ENCODE peak calls at places on chromosomes 5 and 9, in eight cellular contexts. One of them, this sample, is unnamed.

GRCh38 chr5:107072967-107073366 is 597.8 kb downstream of the EFNA5 start:
- DNase-seq in CD8-positive, alpha-beta T cell: no peak
- DNase-seq in RWPE2: no peak
- DNase-seq in body of pancreas: no peak
- DNase-seq in kidney: no peak
- DNase-seq in lung: no peak
- DNase-seq in tibial artery: no peak
- DNase-seq in tibial nerve: no peak
- DNase-seq in this sample: no peak

GRCh38 chr9:68999393-69000105 is 14.4 kb downstream of the PRKACG start:
- DNase-seq in CD8-positive, alpha-beta T cell: peak
- DNase-seq in RWPE2: no peak
- DNase-seq in body of pancreas: peak
- DNase-seq in kidney: no peak
- DNase-seq in lung: peak
- DNase-seq in tibial artery: peak
- DNase-seq in tibial nerve: peak
- DNase-seq in this sample: peak

GRCh38 chr5:37740331-37741066 is 99.3 kb downstream of the GDNF start:
- DNase-seq in CD8-positive, alpha-beta T cell: no peak
- DNase-seq in RWPE2: no peak
- DNase-seq in body of pancreas: no peak
- DNase-seq in kidney: no peak
- DNase-seq in lung: no peak
- DNase-seq in tibial artery: no peak
- DNase-seq in tibial nerve: no peak
- DNase-seq in this sample: no peak

GRCh38 chr5:108420182-108420581 is 38.3 kb upstream of the FBXL17 start:
- DNase-seq in CD8-positive, alpha-beta T cell: no peak
- DNase-seq in RWPE2: no peak
- DNase-seq in body of pancreas: no peak
- DNase-seq in kidney: no peak
- DNase-seq in lung: no peak
- DNase-seq in tibial artery: no peak
- DNase-seq in tibial nerve: no peak
- DNase-seq in this sample: no peak

GRCh38 chr5:115685966-115686691 is 60.3 kb upstream of the TMED7 start:
- DNase-seq in CD8-positive, alpha-beta T cell: no peak
- DNase-seq in RWPE2: no peak
- DNase-seq in body of pancreas: peak
- DNase-seq in kidney: no peak
- DNase-seq in lung: no peak
- DNase-seq in tibial artery: peak
- DNase-seq in tibial nerve: peak
- DNase-seq in this sample: no peak

GRCh38 chr5:132872788-132873118 is 715 bp upstream of the LEAP2 start:
- DNase-seq in CD8-positive, alpha-beta T cell: no peak
- DNase-seq in RWPE2: no peak
- DNase-seq in body of pancreas: no peak
- DNase-seq in kidney: no peak
- DNase-seq in lung: no peak
- DNase-seq in tibial artery: no peak
- DNase-seq in tibial nerve: no peak
- DNase-seq in this sample: no peak

GRCh38 chr5:34622046-34622435 is 34.1 kb upstream of the RAI14 start:
- DNase-seq in CD8-positive, alpha-beta T cell: no peak
- DNase-seq in RWPE2: no peak
- DNase-seq in body of pancreas: no peak
- DNase-seq in kidney: no peak
- DNase-seq in lung: no peak
- DNase-seq in tibial artery: no peak
- DNase-seq in tibial nerve: no peak
- DNase-seq in this sample: no peak

GRCh38 chr5:75281716-75282465 is 45.2 kb upstream of the ANKRD31 start:
- DNase-seq in CD8-positive, alpha-beta T cell: no peak
- DNase-seq in RWPE2: no peak
- DNase-seq in body of pancreas: no peak
- DNase-seq in kidney: no peak
- DNase-seq in lung: no peak
- DNase-seq in tibial artery: no peak
- DNase-seq in tibial nerve: no peak
- DNase-seq in this sample: no peak

GRCh38 chr5:149063901-149064478 is 1.1 kb upstream of the SH3TC2 start:
- DNase-seq in CD8-positive, alpha-beta T cell: no peak
- DNase-seq in RWPE2: no peak
- DNase-seq in body of pancreas: no peak
- DNase-seq in kidney: no peak
- DNase-seq in lung: no peak
- DNase-seq in tibial artery: no peak
- DNase-seq in tibial nerve: no peak
- DNase-seq in this sample: no peak

GRCh38 chr9:124450241-124450924 is at the start of gene ADGRD2:
- DNase-seq in CD8-positive, alpha-beta T cell: no peak
- DNase-seq in RWPE2: no peak
- DNase-seq in body of pancreas: peak
- DNase-seq in kidney: no peak
- DNase-seq in lung: no peak
- DNase-seq in tibial artery: no peak
- DNase-seq in tibial nerve: no peak
- DNase-seq in this sample: no peak

GRCh38 chr5:6791031-6791577 is 77.9 kb downstream of the TENT4A start:
- DNase-seq in CD8-positive, alpha-beta T cell: no peak
- DNase-seq in RWPE2: no peak
- DNase-seq in body of pancreas: no peak
- DNase-seq in kidney: no peak
- DNase-seq in lung: no peak
- DNase-seq in tibial artery: no peak
- DNase-seq in tibial nerve: no peak
- DNase-seq in this sample: no peak

GRCh38 chr9:127763918-127764384 is 14.5 kb downstream of the SH2D3C start:
- DNase-seq in CD8-positive, alpha-beta T cell: no peak
- DNase-seq in RWPE2: no peak
- DNase-seq in body of pancreas: no peak
- DNase-seq in kidney: no peak
- DNase-seq in lung: peak
- DNase-seq in tibial artery: no peak
- DNase-seq in tibial nerve: no peak
- DNase-seq in this sample: no peak

GRCh38 chr5:56530031-56530430 is 285.3 kb upstream of the MAP3K1 start:
- DNase-seq in CD8-positive, alpha-beta T cell: no peak
- DNase-seq in RWPE2: no peak
- DNase-seq in body of pancreas: no peak
- DNase-seq in kidney: no peak
- DNase-seq in lung: no peak
- DNase-seq in tibial artery: no peak
- DNase-seq in tibial nerve: no peak
- DNase-seq in this sample: no peak

GRCh38 chr5:56402273-56403223 is 169.4 kb upstream of the ANKRD55 start:
- DNase-seq in CD8-positive, alpha-beta T cell: no peak
- DNase-seq in RWPE2: no peak
- DNase-seq in body of pancreas: no peak
- DNase-seq in kidney: no peak
- DNase-seq in lung: no peak
- DNase-seq in tibial artery: no peak
- DNase-seq in tibial nerve: no peak
- DNase-seq in this sample: no peak

GRCh38 chr5:154756203-154756870 is 1.2 kb downstream of the LARP1 start:
- DNase-seq in CD8-positive, alpha-beta T cell: peak
- DNase-seq in RWPE2: no peak
- DNase-seq in body of pancreas: peak
- DNase-seq in kidney: peak
- DNase-seq in lung: peak
- DNase-seq in tibial artery: peak
- DNase-seq in tibial nerve: no peak
- DNase-seq in this sample: peak

GRCh38 chr5:139844472-139845145 is 49.0 kb downstream of the PSD2 start:
- DNase-seq in CD8-positive, alpha-beta T cell: peak
- DNase-seq in RWPE2: no peak
- DNase-seq in body of pancreas: peak
- DNase-seq in kidney: peak
- DNase-seq in lung: peak
- DNase-seq in tibial artery: peak
- DNase-seq in tibial nerve: peak
- DNase-seq in this sample: peak

GRCh38 chr5:68727931-68728330 is 365.9 kb upstream of the SLC30A5 start:
- DNase-seq in CD8-positive, alpha-beta T cell: no peak
- DNase-seq in RWPE2: no peak
- DNase-seq in body of pancreas: no peak
- DNase-seq in kidney: no peak
- DNase-seq in lung: no peak
- DNase-seq in tibial artery: no peak
- DNase-seq in tibial nerve: no peak
- DNase-seq in this sample: no peak

GRCh38 chr5:32278403-32278802 is 34.3 kb downstream of the MTMR12 start:
- DNase-seq in CD8-positive, alpha-beta T cell: no peak
- DNase-seq in RWPE2: no peak
- DNase-seq in body of pancreas: no peak
- DNase-seq in kidney: no peak
- DNase-seq in lung: no peak
- DNase-seq in tibial artery: no peak
- DNase-seq in tibial nerve: no peak
- DNase-seq in this sample: no peak

DNA sequence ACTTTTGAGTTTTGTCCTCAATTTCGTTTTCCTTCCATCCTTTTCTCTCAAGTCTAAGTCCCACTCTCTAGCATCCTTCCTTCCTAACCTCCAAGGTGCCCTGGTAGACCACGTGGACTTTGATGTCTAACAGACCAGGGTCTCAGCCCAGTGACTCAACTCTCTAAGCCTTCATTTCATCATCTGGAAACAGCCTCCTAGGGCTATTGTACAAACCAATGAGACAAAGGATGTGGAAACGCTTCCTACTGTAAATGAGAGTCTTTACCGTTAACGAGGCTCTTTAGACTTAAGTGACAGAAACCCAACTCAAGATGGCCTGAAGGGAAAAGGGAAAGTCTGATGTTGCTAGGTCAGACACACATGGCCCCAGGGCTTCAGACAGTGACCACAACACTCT is 49.2 kb upstream of the CPLX2 start:
- DNase-seq in CD8-positive, alpha-beta T cell: no peak
- DNase-seq in RWPE2: no peak
- DNase-seq in body of pancreas: no peak
- DNase-seq in kidney: no peak
- DNase-seq in lung: no peak
- DNase-seq in tibial artery: no peak
- DNase-seq in tibial nerve: no peak
- DNase-seq in this sample: no peak
- H3K27ac ChIP-seq in CD8-positive, alpha-beta T cell: no peak
- H3K27ac ChIP-seq in RWPE2: peak
- H3K27ac ChIP-seq in body of pancreas: no peak
- H3K27ac ChIP-seq in kidney: no peak
- H3K27ac ChIP-seq in lung: no peak
- H3K27ac ChIP-seq in tibial artery: no peak
- H3K27ac ChIP-seq in tibial nerve: no peak
- H3K27ac ChIP-seq in this sample: no peak

DNA sequence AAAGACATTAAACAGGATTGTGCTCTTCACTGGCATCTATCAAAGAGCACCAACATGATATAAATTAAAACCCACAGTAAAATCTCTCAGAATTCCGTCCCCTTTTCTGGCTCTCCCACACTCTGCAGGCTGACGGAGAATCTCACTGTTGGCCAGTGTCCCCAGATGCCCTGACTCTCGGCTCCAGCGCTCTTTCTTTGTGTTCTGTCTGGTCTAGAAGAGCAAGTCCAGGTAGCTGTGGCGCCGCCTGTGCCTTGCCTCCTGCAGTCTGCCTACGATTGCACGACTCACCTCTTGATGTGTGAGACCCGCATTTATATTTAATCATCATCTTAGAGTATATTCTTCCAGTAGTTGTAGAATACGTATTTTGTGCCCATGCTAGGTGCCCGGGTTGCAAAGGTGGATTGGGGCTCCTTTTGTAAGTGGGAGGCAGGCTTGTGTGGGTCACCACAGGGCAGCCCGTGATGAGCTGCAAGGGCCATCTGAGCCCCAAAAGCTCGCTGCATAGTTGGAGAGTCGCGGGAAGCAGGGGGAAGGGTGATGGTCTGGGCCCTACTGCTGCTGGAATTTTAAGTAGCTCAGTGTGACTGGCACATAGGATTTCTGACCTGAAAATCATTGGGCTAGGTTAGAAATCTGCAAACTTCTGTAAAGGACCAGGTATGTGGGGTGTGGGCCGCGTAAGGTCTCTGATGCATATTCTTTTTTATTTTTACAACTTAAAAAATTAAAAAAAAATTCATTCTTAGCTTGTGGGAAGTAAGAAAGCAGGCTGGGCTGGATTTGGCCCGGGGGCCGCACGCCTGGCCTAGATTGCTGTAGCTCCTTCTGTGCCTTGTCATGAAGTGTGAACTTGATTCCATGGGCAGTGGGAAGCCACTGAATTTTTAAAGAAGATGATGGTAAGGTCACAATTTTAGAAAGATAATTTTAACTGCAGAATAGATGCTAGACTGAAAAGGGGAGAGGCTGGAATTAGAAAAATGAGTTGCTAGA is 55.8 kb downstream of the EHMT1 start:
- DNase-seq in CD8-positive, alpha-beta T cell: no peak
- DNase-seq in RWPE2: no peak
- DNase-seq in body of pancreas: no peak
- DNase-seq in kidney: no peak
- DNase-seq in lung: no peak
- DNase-seq in tibial artery: no peak
- DNase-seq in tibial nerve: no peak
- DNase-seq in this sample: no peak
- H3K4me3 ChIP-seq in CD8-positive, alpha-beta T cell: no peak
- H3K4me3 ChIP-seq in RWPE2: no peak
- H3K4me3 ChIP-seq in body of pancreas: no peak
- H3K4me3 ChIP-seq in kidney: no peak
- H3K4me3 ChIP-seq in lung: no peak
- H3K4me3 ChIP-seq in tibial artery: no peak
- H3K4me3 ChIP-seq in tibial nerve: no peak
- H3K4me3 ChIP-seq in this sample: no peak

GRCh38 chr5:77077821-77078176 is 9.3 kb downstream of the ZBED3 start:
- DNase-seq in CD8-positive, alpha-beta T cell: no peak
- DNase-seq in RWPE2: no peak
- DNase-seq in body of pancreas: no peak
- DNase-seq in kidney: no peak
- DNase-seq in lung: no peak
- DNase-seq in tibial artery: no peak
- DNase-seq in tibial nerve: no peak
- DNase-seq in this sample: no peak
- TF ChIP-seq CTCF in CD8-positive, alpha-beta T cell: no peak
- TF ChIP-seq CTCF in RWPE2: peak
- TF ChIP-seq CTCF in body of pancreas: no peak
- TF ChIP-seq CTCF in kidney: no peak
- TF ChIP-seq CTCF in lung: no peak
- TF ChIP-seq CTCF in tibial artery: no peak
- TF ChIP-seq CTCF in tibial nerve: no peak
- TF ChIP-seq CTCF in this sample: peak

DNA sequence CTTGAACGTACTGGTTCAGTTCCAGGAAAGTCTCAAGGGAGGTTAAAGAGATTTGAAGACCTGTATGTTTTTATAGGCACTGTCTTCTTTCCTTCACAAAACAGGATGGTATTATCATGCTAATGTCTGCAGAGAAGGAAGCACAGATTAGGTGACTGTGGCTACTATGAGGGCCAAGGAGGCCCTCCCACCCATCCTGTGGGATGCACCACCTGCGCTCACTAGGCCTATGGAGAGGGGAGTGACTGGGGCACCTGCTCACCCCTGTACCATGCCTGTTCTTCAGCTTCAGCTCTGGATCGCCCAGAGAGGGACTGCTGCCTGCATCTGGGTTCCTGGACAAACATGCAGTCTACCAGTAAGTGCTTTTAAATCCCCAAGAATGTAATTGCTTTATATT is 469.4 kb downstream of the CCDC171 start:
- DNase-seq in CD8-positive, alpha-beta T cell: no peak
- DNase-seq in RWPE2: no peak
- DNase-seq in body of pancreas: no peak
- DNase-seq in kidney: no peak
- DNase-seq in lung: no peak
- DNase-seq in tibial artery: no peak
- DNase-seq in tibial nerve: no peak
- DNase-seq in this sample: no peak
- H3K27ac ChIP-seq in CD8-positive, alpha-beta T cell: no peak
- H3K27ac ChIP-seq in RWPE2: no peak
- H3K27ac ChIP-seq in body of pancreas: no peak
- H3K27ac ChIP-seq in kidney: no peak
- H3K27ac ChIP-seq in lung: no peak
- H3K27ac ChIP-seq in tibial artery: no peak
- H3K27ac ChIP-seq in tibial nerve: no peak
- H3K27ac ChIP-seq in this sample: no peak

This sample was measured in dorsolateral prefrontal cortex.